ENCODE peak calls at places on chromosomes 11 and 22, in four cellular contexts. One of them, this sample, is unnamed.

GRCh38 chr11:6249822-6250555 is 9.6 kb upstream of the CCKBR start:
- DNase-seq in HEK293T: no peak
- DNase-seq in ovary: peak
- DNase-seq in stimulated activated CD4-positive, alpha-beta T cell treated with anti-CD3 and anti-CD28 coated beads, Interleukin-2, amount 100 ng/mL, for 48 hours: no peak
- DNase-seq in this sample: peak

GRCh38 chr11:60169264-60169915 is 13.5 kb downstream of the MS4A6A start:
- DNase-seq in HEK293T: no peak
- DNase-seq in ovary: no peak
- DNase-seq in stimulated activated CD4-positive, alpha-beta T cell treated with anti-CD3 and anti-CD28 coated beads, Interleukin-2, amount 100 ng/mL, for 48 hours: no peak
- DNase-seq in this sample: peak

GRCh38 chr11:86746509-86746908 is 53.8 kb upstream of the PRSS23 start:
- DNase-seq in HEK293T: no peak
- DNase-seq in ovary: no peak
- DNase-seq in stimulated activated CD4-positive, alpha-beta T cell treated with anti-CD3 and anti-CD28 coated beads, Interleukin-2, amount 100 ng/mL, for 48 hours: no peak
- DNase-seq in this sample: no peak

GRCh38 chr11:116431842-116432241 is 340.9 kb downstream of the BUD13 start:
- DNase-seq in HEK293T: no peak
- DNase-seq in ovary: no peak
- DNase-seq in stimulated activated CD4-positive, alpha-beta T cell treated with anti-CD3 and anti-CD28 coated beads, Interleukin-2, amount 100 ng/mL, for 48 hours: no peak
- DNase-seq in this sample: no peak

GRCh38 chr22:23204125-23204488 is 23.8 kb downstream of the BCR start:
- DNase-seq in HEK293T: no peak
- DNase-seq in ovary: no peak
- DNase-seq in stimulated activated CD4-positive, alpha-beta T cell treated with anti-CD3 and anti-CD28 coated beads, Interleukin-2, amount 100 ng/mL, for 48 hours: no peak
- DNase-seq in this sample: no peak

GRCh38 chr11:2743427-2744110 is 43.8 kb upstream of the KCNQ1OT1 start:
- DNase-seq in HEK293T: no peak
- DNase-seq in ovary: no peak
- DNase-seq in stimulated activated CD4-positive, alpha-beta T cell treated with anti-CD3 and anti-CD28 coated beads, Interleukin-2, amount 100 ng/mL, for 48 hours: no peak
- DNase-seq in this sample: no peak

GRCh38 chr11:1200611-1201191 is 22.2 kb upstream of the MUC5B start:
- DNase-seq in HEK293T: no peak
- DNase-seq in ovary: no peak
- DNase-seq in stimulated activated CD4-positive, alpha-beta T cell treated with anti-CD3 and anti-CD28 coated beads, Interleukin-2, amount 100 ng/mL, for 48 hours: no peak
- DNase-seq in this sample: no peak

GRCh38 chr11:58530236-58530635 is 22.3 kb upstream of the OR5B21 start:
- DNase-seq in HEK293T: no peak
- DNase-seq in ovary: no peak
- DNase-seq in stimulated activated CD4-positive, alpha-beta T cell treated with anti-CD3 and anti-CD28 coated beads, Interleukin-2, amount 100 ng/mL, for 48 hours: no peak
- DNase-seq in this sample: no peak

GRCh38 chr22:19756288-19757128 is 4.1 kb upstream of the TBX1 start:
- DNase-seq in HEK293T: peak
- DNase-seq in ovary: no peak
- DNase-seq in stimulated activated CD4-positive, alpha-beta T cell treated with anti-CD3 and anti-CD28 coated beads, Interleukin-2, amount 100 ng/mL, for 48 hours: peak
- DNase-seq in this sample: peak

GRCh38 chr11:9799901-9800300 is 136.0 kb downstream of the SWAP70 start:
- DNase-seq in HEK293T: no peak
- DNase-seq in ovary: no peak
- DNase-seq in stimulated activated CD4-positive, alpha-beta T cell treated with anti-CD3 and anti-CD28 coated beads, Interleukin-2, amount 100 ng/mL, for 48 hours: no peak
- DNase-seq in this sample: no peak

GRCh38 chr22:37229012-37229804 is 14.9 kb downstream of the RAC2 start:
- DNase-seq in HEK293T: no peak
- DNase-seq in ovary: no peak
- DNase-seq in stimulated activated CD4-positive, alpha-beta T cell treated with anti-CD3 and anti-CD28 coated beads, Interleukin-2, amount 100 ng/mL, for 48 hours: no peak
- DNase-seq in this sample: peak

GRCh38 chr22:19631899-19632670 is 82.2 kb upstream of the SEPTIN5 start:
- DNase-seq in HEK293T: peak
- DNase-seq in ovary: no peak
- DNase-seq in stimulated activated CD4-positive, alpha-beta T cell treated with anti-CD3 and anti-CD28 coated beads, Interleukin-2, amount 100 ng/mL, for 48 hours: peak
- DNase-seq in this sample: peak

GRCh38 chr11:10638285-10638684 is 55.3 kb downstream of the IRAG1 start:
- DNase-seq in HEK293T: no peak
- DNase-seq in ovary: no peak
- DNase-seq in stimulated activated CD4-positive, alpha-beta T cell treated with anti-CD3 and anti-CD28 coated beads, Interleukin-2, amount 100 ng/mL, for 48 hours: no peak
- DNase-seq in this sample: no peak

GRCh38 chr11:93330446-93330984 is at the start of gene DEUP1:
- DNase-seq in HEK293T: peak
- DNase-seq in ovary: peak
- DNase-seq in stimulated activated CD4-positive, alpha-beta T cell treated with anti-CD3 and anti-CD28 coated beads, Interleukin-2, amount 100 ng/mL, for 48 hours: peak
- DNase-seq in this sample: peak

GRCh38 chr11:9094420-9094819 is 3.0 kb upstream of the SCUBE2 start:
- DNase-seq in HEK293T: no peak
- DNase-seq in ovary: no peak
- DNase-seq in stimulated activated CD4-positive, alpha-beta T cell treated with anti-CD3 and anti-CD28 coated beads, Interleukin-2, amount 100 ng/mL, for 48 hours: no peak
- DNase-seq in this sample: no peak

GRCh38 chr11:554824-555499 is 5.6 kb downstream of the LMNTD2 start:
- DNase-seq in HEK293T: peak
- DNase-seq in ovary: no peak
- DNase-seq in stimulated activated CD4-positive, alpha-beta T cell treated with anti-CD3 and anti-CD28 coated beads, Interleukin-2, amount 100 ng/mL, for 48 hours: peak
- DNase-seq in this sample: peak

GRCh38 chr11:68838572-68838964 is 3.1 kb downstream of the CPT1A start:
- DNase-seq in HEK293T: no peak
- DNase-seq in ovary: peak
- DNase-seq in stimulated activated CD4-positive, alpha-beta T cell treated with anti-CD3 and anti-CD28 coated beads, Interleukin-2, amount 100 ng/mL, for 48 hours: peak
- DNase-seq in this sample: no peak

GRCh38 chr22:46069518-46070214 is 80.7 kb upstream of the PPARA start:
- DNase-seq in HEK293T: peak
- DNase-seq in ovary: no peak
- DNase-seq in stimulated activated CD4-positive, alpha-beta T cell treated with anti-CD3 and anti-CD28 coated beads, Interleukin-2, amount 100 ng/mL, for 48 hours: peak
- DNase-seq in this sample: no peak

GRCh38 chr11:92703431-92703830 is 266.0 kb upstream of the MTNR1B start:
- DNase-seq in HEK293T: no peak
- DNase-seq in ovary: no peak
- DNase-seq in stimulated activated CD4-positive, alpha-beta T cell treated with anti-CD3 and anti-CD28 coated beads, Interleukin-2, amount 100 ng/mL, for 48 hours: no peak
- DNase-seq in this sample: no peak

GRCh38 chr11:61041755-61042518 is 60.4 kb upstream of the CD5 start:
- DNase-seq in HEK293T: no peak
- DNase-seq in ovary: peak
- DNase-seq in stimulated activated CD4-positive, alpha-beta T cell treated with anti-CD3 and anti-CD28 coated beads, Interleukin-2, amount 100 ng/mL, for 48 hours: no peak
- DNase-seq in this sample: no peak

GRCh38 chr11:21988477-21988876 is 204.4 kb upstream of the ANO5 start:
- DNase-seq in HEK293T: no peak
- DNase-seq in ovary: no peak
- DNase-seq in stimulated activated CD4-positive, alpha-beta T cell treated with anti-CD3 and anti-CD28 coated beads, Interleukin-2, amount 100 ng/mL, for 48 hours: no peak
- DNase-seq in this sample: no peak

GRCh38 chr11:117044287-117045035 is 53.8 kb downstream of the SIK3 start:
- DNase-seq in HEK293T: no peak
- DNase-seq in ovary: no peak
- DNase-seq in stimulated activated CD4-positive, alpha-beta T cell treated with anti-CD3 and anti-CD28 coated beads, Interleukin-2, amount 100 ng/mL, for 48 hours: no peak
- DNase-seq in this sample: no peak

GRCh38 chr11:44804449-44805151 is 77.8 kb downstream of the TSPAN18 start:
- DNase-seq in HEK293T: no peak
- DNase-seq in ovary: no peak
- DNase-seq in stimulated activated CD4-positive, alpha-beta T cell treated with anti-CD3 and anti-CD28 coated beads, Interleukin-2, amount 100 ng/mL, for 48 hours: no peak
- DNase-seq in this sample: no peak

GRCh38 chr11:15700456-15700855 is 585.7 kb downstream of the INSC start:
- DNase-seq in HEK293T: no peak
- DNase-seq in ovary: no peak
- DNase-seq in stimulated activated CD4-positive, alpha-beta T cell treated with anti-CD3 and anti-CD28 coated beads, Interleukin-2, amount 100 ng/mL, for 48 hours: no peak
- DNase-seq in this sample: no peak